ENCODE peak calls at places on chromosomes 12 and 14, in four cellular contexts. One of them, this sample, is unnamed.

GRCh38 chr12:712172-712863 is 40.1 kb upstream of the WNK1 start:
- DNase-seq in lower lobe of right lung: no peak
- DNase-seq in effector memory CD4-positive, alpha-beta T cell: no peak
- DNase-seq in WERI-Rb-1: peak
- DNase-seq in this sample: no peak

GRCh38 chr12:115922952-115923564 is 354.4 kb downstream of the MED13L start:
- DNase-seq in lower lobe of right lung: no peak
- DNase-seq in WERI-Rb-1: no peak
- DNase-seq in effector memory CD4-positive, alpha-beta T cell: no peak
- DNase-seq in this sample: no peak

GRCh38 chr14:50082784-50083466 is 33.4 kb downstream of the VCPKMT start:
- DNase-seq in WERI-Rb-1: no peak
- DNase-seq in effector memory CD4-positive, alpha-beta T cell: peak
- DNase-seq in lower lobe of right lung: no peak
- DNase-seq in this sample: no peak

GRCh38 chr12:71780207-71780822 is 25.7 kb downstream of the RAB21 start:
- DNase-seq in effector memory CD4-positive, alpha-beta T cell: peak
- DNase-seq in WERI-Rb-1: peak
- DNase-seq in lower lobe of right lung: no peak
- DNase-seq in this sample: no peak

GRCh38 chr12:24172773-24173447 is 223.4 kb upstream of the SOX5 start:
- DNase-seq in lower lobe of right lung: no peak
- DNase-seq in WERI-Rb-1: no peak
- DNase-seq in effector memory CD4-positive, alpha-beta T cell: no peak
- DNase-seq in this sample: no peak

GRCh38 chr14:89000007-89000942 is 175.8 kb downstream of the TTC8 start:
- DNase-seq in WERI-Rb-1: peak
- DNase-seq in lower lobe of right lung: peak
- DNase-seq in effector memory CD4-positive, alpha-beta T cell: no peak
- DNase-seq in this sample: no peak

GRCh38 chr12:20555771-20556170 is 139.4 kb upstream of the SLCO1C1 start:
- DNase-seq in effector memory CD4-positive, alpha-beta T cell: no peak
- DNase-seq in WERI-Rb-1: no peak
- DNase-seq in lower lobe of right lung: no peak
- DNase-seq in this sample: no peak

GRCh38 chr14:22555573-22556011 is 33.4 kb downstream of the DAD1 start:
- DNase-seq in lower lobe of right lung: no peak
- DNase-seq in effector memory CD4-positive, alpha-beta T cell: peak
- DNase-seq in WERI-Rb-1: no peak
- DNase-seq in this sample: no peak

GRCh38 chr14:100654814-100655795 is 67.9 kb upstream of the BEGAIN start:
- DNase-seq in lower lobe of right lung: peak
- DNase-seq in effector memory CD4-positive, alpha-beta T cell: peak
- DNase-seq in WERI-Rb-1: peak
- DNase-seq in this sample: no peak

GRCh38 chr14:58701576-58701975 is 63.8 kb downstream of the DACT1 start:
- DNase-seq in lower lobe of right lung: no peak
- DNase-seq in effector memory CD4-positive, alpha-beta T cell: no peak
- DNase-seq in WERI-Rb-1: no peak
- DNase-seq in this sample: no peak
- H3K27ac ChIP-seq in lower lobe of right lung: no peak
- H3K27ac ChIP-seq in effector memory CD4-positive, alpha-beta T cell: no peak
- H3K27ac ChIP-seq in WERI-Rb-1: no peak
- H3K27ac ChIP-seq in this sample: no peak

DNA sequence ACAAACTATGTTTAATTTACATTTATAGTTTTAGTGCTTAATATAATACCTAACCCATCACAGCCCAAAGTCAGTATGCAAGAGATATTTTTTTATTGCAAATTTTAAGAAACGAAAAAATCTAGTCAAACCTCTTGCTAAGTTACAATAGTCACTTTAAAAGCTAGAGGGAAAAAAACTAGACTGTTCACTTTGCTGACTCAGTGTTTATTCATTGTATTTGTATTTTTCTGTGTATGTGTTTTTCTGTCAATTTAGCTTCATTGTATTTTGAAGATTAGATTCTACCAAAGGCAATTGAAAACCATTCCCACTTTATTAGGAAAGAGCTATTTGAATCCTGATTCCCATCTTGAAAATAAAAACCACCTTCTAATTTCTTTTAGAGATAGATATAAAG is 891.5 kb downstream of the SLC16A7 start:
- DNase-seq in WERI-Rb-1: no peak
- DNase-seq in effector memory CD4-positive, alpha-beta T cell: no peak
- DNase-seq in lower lobe of right lung: no peak
- DNase-seq in this sample: no peak
- H3K27ac ChIP-seq in WERI-Rb-1: no peak
- H3K27ac ChIP-seq in effector memory CD4-positive, alpha-beta T cell: no peak
- H3K27ac ChIP-seq in lower lobe of right lung: no peak
- H3K27ac ChIP-seq in this sample: no peak

DNA sequence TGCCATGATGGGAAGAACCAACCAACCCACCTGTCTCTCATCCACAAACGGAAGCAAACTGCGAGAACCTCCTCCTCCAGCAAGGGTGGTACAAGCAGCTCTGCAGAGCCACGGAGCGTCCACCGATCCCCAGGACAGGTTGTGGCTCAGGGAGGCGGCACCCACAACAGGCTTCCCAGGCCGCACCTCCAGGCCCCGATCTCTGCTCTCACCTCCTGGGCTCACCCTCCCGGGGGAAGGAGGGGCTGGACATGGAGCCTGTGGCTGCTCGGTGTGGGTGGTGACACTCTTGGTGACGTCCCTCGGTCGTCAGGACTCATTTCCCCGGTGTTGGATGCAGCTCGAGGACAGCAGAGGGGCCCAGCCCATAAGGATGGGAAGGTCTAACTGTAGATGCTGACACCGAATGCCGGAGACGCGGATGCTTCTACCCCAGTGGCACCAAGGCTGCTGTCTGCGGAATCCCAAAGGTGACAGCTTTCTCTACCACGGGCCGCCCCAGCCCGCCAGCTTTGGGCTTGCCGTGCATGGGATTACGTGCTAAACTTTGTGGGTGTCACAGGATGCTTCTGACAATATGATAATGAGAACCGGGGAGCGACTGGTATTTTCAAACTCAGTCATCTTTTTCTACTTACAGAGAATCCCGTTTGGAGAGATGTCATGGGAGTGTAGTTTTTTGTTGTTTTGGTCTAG is 58.0 kb downstream of the STX2 start:
- DNase-seq in WERI-Rb-1: no peak
- DNase-seq in lower lobe of right lung: no peak
- DNase-seq in effector memory CD4-positive, alpha-beta T cell: no peak
- DNase-seq in this sample: no peak
- H3K27ac ChIP-seq in WERI-Rb-1: no peak
- H3K27ac ChIP-seq in lower lobe of right lung: no peak
- H3K27ac ChIP-seq in effector memory CD4-positive, alpha-beta T cell: no peak
- H3K27ac ChIP-seq in this sample: no peak

DNA sequence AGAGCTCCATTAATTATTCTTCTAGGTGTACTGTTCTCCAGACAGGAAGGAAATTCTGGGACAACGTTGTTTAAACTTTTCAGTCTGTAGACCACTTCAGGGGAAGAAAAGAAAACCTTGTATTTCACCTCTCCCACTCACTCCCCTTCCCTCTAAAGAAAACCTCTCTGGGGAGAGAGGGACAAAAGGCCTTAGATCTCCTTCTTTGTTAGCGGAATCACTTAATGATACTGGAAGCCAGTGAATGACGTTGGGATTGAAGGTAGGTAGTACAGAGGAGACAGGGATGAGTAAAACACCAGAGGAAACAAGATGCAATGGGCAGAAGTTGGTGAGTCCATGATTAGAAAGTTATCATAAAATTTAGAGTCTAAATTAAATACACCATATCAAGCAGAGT is 38.8 kb upstream of the SGPP1 start:
- DNase-seq in effector memory CD4-positive, alpha-beta T cell: no peak
- DNase-seq in WERI-Rb-1: no peak
- DNase-seq in lower lobe of right lung: no peak
- DNase-seq in this sample: no peak
- H3K27ac ChIP-seq in effector memory CD4-positive, alpha-beta T cell: no peak
- H3K27ac ChIP-seq in WERI-Rb-1: no peak
- H3K27ac ChIP-seq in lower lobe of right lung: no peak
- H3K27ac ChIP-seq in this sample: no peak